ENCODE peak calls at places on chromosomes 1 and 21, in eight cellular contexts. N, E, L, K, I, O, W and V are unnamed samples.

GRCh38 chr1:119541389-119541788 is 34.4 kb downstream of the HSD3B1 start:
- DNase-seq in W (no peak), I (no peak), O (no peak), L (no peak), K (no peak), N (no peak), E (no peak), V (no peak)

GRCh38 chr21:46114963-46115362 is 17.1 kb downstream of the COL6A2 start:
- DNase-seq in N (no peak), K (no peak), I (no peak), W (no peak), L (no peak), E (no peak), O (no peak), V (no peak)

GRCh38 chr1:205365945-205366463 is 9.3 kb upstream of the KLHDC8A start:
- DNase-seq in N (no peak), I (no peak), L (no peak), O (no peak), W (no peak), K (no peak), E (no peak), V (no peak)

GRCh38 chr1:77986810-77987209 is 7.9 kb upstream of the FUBP1 start:
- DNase-seq in O (no peak), I (no peak), N (no peak), W (no peak), L (no peak), E (no peak), K (peak; percentile 42), V (no peak)

GRCh38 chr1:84620720-84621313 is 46.6 kb upstream of the CTBS start:
- DNase-seq in O (peak; percentile 36), I (peak; percentile 92), K (peak; percentile 82), E (peak; percentile 63), W (no peak), L (peak; percentile 69), N (peak; percentile 72), V (peak; percentile 70)

GRCh38 chr1:93221913-93222312 is 41.4 kb downstream of the CCDC18 start:
- DNase-seq in O (no peak), I (no peak), L (no peak), W (no peak), K (no peak), E (no peak), N (no peak), V (no peak)

GRCh38 chr1:203340112-203340804 is 10.7 kb downstream of the FMOD start:
- DNase-seq in K (peak; percentile 85), N (peak; percentile 95), E (peak; percentile 41), I (peak; percentile 63), L (peak; percentile 89), W (peak; percentile 55), O (no peak), V (peak; percentile 22)

GRCh38 chr1:28199328-28200233 is 23.1 kb upstream of the PTAFR start:
- DNase-seq in E (peak; percentile 46), W (no peak), K (no peak), I (peak; percentile 77), O (peak; percentile 38), L (no peak), N (no peak), V (peak; percentile 74)

GRCh38 chr1:108695515-108695914 is 3.4 kb downstream of the PRPF38B start:
- DNase-seq in K (no peak), E (no peak), O (no peak), L (no peak), I (no peak), N (peak; percentile 46), W (no peak), V (no peak)

GRCh38 chr1:48105167-48105566 is 108.0 kb upstream of the TRABD2B start:
- DNase-seq in W (no peak), L (no peak), E (no peak), N (no peak), I (no peak), O (no peak), K (no peak), V (no peak)

GRCh38 chr1:236815941-236816340 is 20.8 kb downstream of the MTR start:
- DNase-seq in K (no peak), E (no peak), O (no peak), L (no peak), N (no peak), I (no peak), W (no peak), V (no peak)

GRCh38 chr1:201648066-201648910 is 109.4 kb downstream of the NAV1 start:
- DNase-seq in L (peak; percentile 37), E (no peak), W (no peak), K (peak; percentile 77), I (no peak), N (peak; percentile 72), O (no peak), V (no peak)

GRCh38 chr1:24970926-24971530 is 41.0 kb upstream of the RUNX3 start:
- DNase-seq in K (peak; percentile 30), E (no peak), I (no peak), N (no peak), L (no peak), W (no peak), O (no peak), V (no peak)

GRCh38 chr1:110746644-110747259 is 72.0 kb upstream of the KCNA3 start:
- DNase-seq in K (peak; percentile 55), W (peak; percentile 1), L (peak; percentile 15), O (peak; percentile 5), N (peak; percentile 58), E (peak; percentile 37), I (peak; percentile 57), V (peak; percentile 13)

GRCh38 chr1:234668577-234668955 is 58.6 kb upstream of the IRF2BP2 start:
- DNase-seq in E (no peak), N (no peak), K (no peak), L (no peak), O (no peak), I (no peak), W (no peak), V (no peak)

GRCh38 chr1:41383094-41383852 is 22.0 kb downstream of the FOXO6 start:
- DNase-seq in N (no peak), L (no peak), K (peak; percentile 70), I (peak; percentile 52), E (no peak), O (peak; percentile 27), W (no peak), V (no peak)

GRCh38 chr21:41726630-41726969 is 40.3 kb downstream of the RIPK4 start:
- DNase-seq in E (no peak), K (no peak), L (no peak), N (no peak), W (no peak), I (no peak), O (no peak), V (no peak)

GRCh38 chr1:58457023-58457635 is 89.4 kb downstream of the OMA1 start:
- DNase-seq in N (no peak), W (no peak), I (no peak), K (no peak), L (no peak), O (no peak), E (no peak), V (no peak)